ENCODE peak calls at places on chromosomes 7 and 10, in five cellular contexts. S, L, H, A and V are unnamed samples.

GRCh38 chr7:115654384-115655181 is 376.0 kb downstream of the TFEC start:
- DNase-seq in A (no peak), S (no peak), L (no peak), H (no peak), V (no peak)

GRCh38 chr7:4450483-4450882 is 231.6 kb upstream of the FOXK1 start:
- DNase-seq in S (no peak), H (no peak), A (no peak), L (no peak), V (no peak)

GRCh38 chr7:74266191-74266963 is 12.2 kb upstream of the RFC2 start:
- DNase-seq in S (no peak), A (no peak), H (no peak), L (no peak), V (no peak)

GRCh38 chr7:100401811-100402210 is 26.7 kb downstream of the ZCWPW1 start:
- DNase-seq in L (peak; percentile 39), A (no peak), S (no peak), H (no peak), V (no peak)

GRCh38 chr10:124569623-124570470 is 108.2 kb downstream of the LHPP start:
- DNase-seq in A (no peak), H (no peak), S (no peak), L (peak; percentile 2), V (no peak)

GRCh38 chr10:26931223-26931622 is 70.5 kb upstream of the ABI1 start:
- DNase-seq in S (no peak), H (peak; percentile 39), L (no peak), A (no peak), V (no peak)

GRCh38 chr10:21159669-21160068 is 262.6 kb upstream of the NEBL start:
- DNase-seq in L (no peak), H (no peak), S (no peak), A (no peak), V (no peak)

GRCh38 chr7:29086545-29086944 is 59.8 kb downstream of the CPVL start:
- DNase-seq in H (no peak), S (no peak), A (no peak), L (no peak), V (no peak)

GRCh38 chr7:25116621-25117020 is 8.4 kb downstream of the CYCS start:
- DNase-seq in L (no peak), A (no peak), H (no peak), S (no peak), V (no peak)

GRCh38 chr7:974172-974571 is 1.2 kb downstream of the COX19 start:
- DNase-seq in S (peak; percentile 43), A (no peak), H (peak; percentile 51), L (no peak), V (no peak)

GRCh38 chr10:132413226-132414205 is 16.5 kb downstream of the PWWP2B start:
- DNase-seq in L (no peak), H (no peak), A (no peak), S (no peak), V (no peak)

GRCh38 chr7:104366390-104366789 is 38.0 kb downstream of the LHFPL3 start:
- DNase-seq in H (no peak), A (no peak), L (no peak), S (no peak), V (no peak)

GRCh38 chr7:122340427-122340826 is 35.9 kb upstream of the FEZF1 start:
- DNase-seq in L (no peak), A (no peak), H (no peak), S (no peak), V (no peak)

GRCh38 chr10:132065491-132066105 is at the start of gene JAKMIP3:
- DNase-seq in S (peak; percentile 87), H (peak; percentile 23), L (no peak), A (peak; percentile 91), V (peak; percentile 88)

GRCh38 chr7:76122516-76123239 is 74.8 kb downstream of the MDH2 start:
- DNase-seq in S (no peak), A (no peak), H (no peak), L (no peak), V (no peak)

GRCh38 chr10:13091816-13092215 is 8.1 kb upstream of the OPTN start:
- DNase-seq in S (no peak), H (no peak), L (no peak), A (no peak), V (peak; percentile 28)

GRCh38 chr7:137001041-137001440 is 132.6 kb downstream of the CHRM2 start:
- DNase-seq in A (no peak), S (no peak), H (no peak), L (no peak), V (no peak)

GRCh38 chr7:91164948-91165845 is 99.0 kb upstream of the FZD1 start:
- DNase-seq in H (no peak), S (peak; percentile 79), L (no peak), A (peak; percentile 55), V (peak; percentile 71)

GRCh38 chr10:47205199-47205598 is 94.8 kb upstream of the GDF10 start:
- DNase-seq in L (no peak), A (no peak), H (no peak), S (no peak), V (no peak)
- TF ChIP-seq CTCF in L (no peak), A (no peak), H (no peak), S (no peak), V (no peak)

GRCh38 chr10:80540136-80540535 is 2.4 kb downstream of the SH2D4B start:
- DNase-seq in S (no peak), L (no peak), A (no peak), H (no peak), V (no peak)

GRCh38 chr10:80539421-80539999 is 1.8 kb downstream of the SH2D4B start:
- DNase-seq in L (no peak), S (no peak), H (peak; percentile 17), A (no peak), V (no peak)

GRCh38 chr10:80541144-80541750 is 3.5 kb downstream of the SH2D4B start:
- DNase-seq in S (no peak), L (no peak), H (peak; percentile 16), A (no peak), V (no peak)

GRCh38 chr10:80542053-80542452 is 4.4 kb downstream of the SH2D4B start:
- DNase-seq in A (no peak), S (peak; percentile 66), H (no peak), L (no peak), V (no peak)

DNA sequence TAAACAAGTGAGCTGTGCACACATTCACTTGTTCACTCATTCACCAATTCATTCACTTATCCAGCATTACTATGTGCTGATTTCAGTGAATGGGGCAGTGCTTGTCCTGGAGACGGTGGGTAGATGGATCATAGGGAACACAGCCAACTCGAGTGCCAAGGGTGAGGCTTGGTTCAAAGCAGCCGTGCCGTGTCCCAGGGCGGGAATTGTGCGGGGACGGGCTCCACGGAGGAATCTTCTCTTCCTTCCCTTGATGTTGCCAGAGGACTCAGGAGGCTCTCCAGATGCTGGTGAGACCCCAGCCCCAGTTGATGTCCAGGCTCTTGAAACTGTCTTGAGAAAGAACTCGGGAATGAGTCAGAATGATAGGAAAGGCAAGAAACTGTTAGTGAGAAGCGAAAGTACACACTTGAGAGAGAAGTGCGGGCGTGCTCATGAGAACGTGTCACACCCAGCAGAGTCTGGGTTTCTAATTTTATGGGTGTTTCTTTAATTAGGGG is 3.0 kb downstream of the SH2D4B start:
- DNase-seq in A (no peak), S (no peak), H (peak; percentile 17), L (no peak), V (no peak)
- H3K4me3 ChIP-seq in A (no peak overlapping the region), S (no peak overlapping the region), H (no peak overlapping the region), L (no peak overlapping the region), V (no peak overlapping the region)

DNA sequence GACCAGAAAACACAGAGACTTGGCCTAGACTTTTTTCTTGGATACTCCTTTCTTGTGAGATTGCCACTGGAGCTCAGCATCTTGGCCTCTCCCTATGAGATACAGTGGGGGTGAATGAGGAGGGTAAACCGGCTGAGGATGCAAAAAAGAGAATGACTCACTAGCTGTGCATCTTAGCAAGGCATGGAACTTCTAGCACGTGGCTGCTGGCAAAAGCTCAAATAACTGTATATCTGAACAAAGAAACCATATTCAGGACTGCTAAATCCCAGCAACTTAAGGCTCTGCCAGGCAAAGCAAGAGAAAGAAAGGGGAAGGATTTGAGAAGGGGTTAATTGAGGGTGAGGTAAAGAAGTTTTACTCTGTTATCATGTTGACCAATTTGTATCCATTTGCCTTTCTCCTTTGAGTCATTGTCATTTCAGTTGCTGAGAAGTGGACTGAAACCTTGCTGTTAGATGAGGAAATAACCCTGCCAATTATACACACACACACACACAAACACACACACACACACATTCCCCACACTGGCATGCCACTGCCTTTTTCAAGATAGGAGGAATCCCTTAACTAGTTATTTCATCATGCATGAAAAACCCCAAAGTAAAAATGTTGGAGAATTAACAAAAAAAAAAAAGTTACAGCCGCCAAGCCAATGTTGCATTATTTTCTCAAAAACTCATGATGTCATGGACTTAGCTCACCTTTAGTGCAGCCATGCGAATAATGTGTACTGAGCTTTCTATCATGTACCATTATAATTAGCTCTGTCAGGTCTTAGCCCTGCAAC is 997.3 kb downstream of the LRMDA start:
- DNase-seq in S (peak; percentile 54), L (no peak), H (no peak), A (peak; percentile 91), V (peak; percentile 98)
- TF ChIP-seq CTCF in S (no peak), L (no peak), H (no peak), A (no peak), V (no peak)

DNA sequence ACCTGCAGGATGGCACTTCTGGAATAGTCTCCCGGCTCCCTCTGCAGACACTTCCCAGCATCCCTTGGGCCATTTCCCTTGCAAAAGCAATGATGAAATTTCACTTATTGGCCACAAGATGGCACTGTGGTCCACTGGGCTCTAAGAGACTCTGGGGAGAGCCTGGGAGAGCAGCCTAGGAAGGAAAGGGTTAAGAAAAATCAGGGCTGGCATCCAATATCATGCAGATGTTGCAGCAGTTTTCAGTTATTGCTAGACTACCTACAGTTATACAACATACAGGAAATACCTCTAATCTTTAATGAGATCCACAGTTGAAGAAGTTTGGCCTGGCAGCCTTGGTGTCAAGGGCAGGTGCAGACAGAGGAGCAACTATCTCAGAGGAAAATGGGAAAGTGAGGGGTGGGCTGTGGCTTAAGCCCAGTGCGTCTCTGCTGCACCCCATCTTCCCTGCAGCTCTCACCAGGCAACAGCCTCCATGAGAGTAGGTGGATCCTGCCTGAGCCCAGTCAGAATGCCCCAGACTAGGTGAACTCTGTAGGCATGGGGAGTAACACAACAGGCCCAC is 100.2 kb upstream of the PRSS58 start:
- DNase-seq in S (peak; percentile 65), H (peak; percentile 50), L (peak; percentile 57), A (peak; percentile 54), V (peak; percentile 84)
- H3K4me3 ChIP-seq in S (no peak overlapping the region), H (no peak overlapping the region), L (no peak overlapping the region), A (no peak overlapping the region), V (no peak overlapping the region)

DNA sequence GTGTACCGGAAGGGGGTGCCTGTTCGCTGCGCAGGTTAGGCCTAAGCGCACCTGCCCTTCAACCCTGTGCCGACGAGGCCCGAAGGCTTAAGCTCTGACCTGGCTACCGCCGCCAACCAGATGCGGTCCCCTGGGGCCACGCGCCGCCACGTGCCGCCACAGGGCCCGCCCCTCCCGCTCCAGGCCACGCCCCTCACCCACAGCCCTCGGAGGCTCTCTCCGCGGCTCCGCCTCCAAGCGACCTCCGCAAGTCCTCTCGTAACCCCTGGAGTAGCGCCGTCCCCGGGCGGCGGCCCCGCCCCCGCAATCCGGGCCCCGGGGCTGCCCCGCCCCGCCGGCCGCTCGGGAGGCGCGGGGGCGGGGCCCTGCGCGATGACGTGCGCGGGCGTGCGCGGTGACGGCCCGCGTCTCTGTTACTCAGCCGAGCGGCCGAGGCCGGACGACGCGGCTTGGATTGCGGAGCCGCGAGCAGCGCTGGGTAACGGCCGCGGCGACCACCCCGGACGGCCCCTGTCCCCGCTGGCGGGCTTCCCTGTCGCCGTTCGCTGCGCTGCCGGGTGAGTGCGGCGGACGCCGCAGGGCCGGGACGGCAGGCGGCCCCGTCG is at the start of gene MAPK8:
- DNase-seq in S (peak; percentile 77), H (peak; percentile 95), A (peak; percentile 47), L (peak; percentile 96), V (peak; percentile 79)
- TF ChIP-seq CTCF in S (no peak), H (no peak), A (no peak), L (no peak), V (no peak)